ENCODE peak calls at places on chromosomes 5 and 9, in ten cellular contexts. M, B, T, H, K, E, F, J, X and R are unnamed samples.

GRCh38 chr5:132825824-132826391 is 4.5 kb downstream of the SHROOM1 start:
- DNase-seq in M (no peak), B (no peak), T (no peak), H (no peak), K (peak; percentile 59), E (no peak), F (no peak), J (no peak), X (no peak), R (no peak)

GRCh38 chr9:134069536-134070399 is 1.9 kb upstream of the BRD3 start:
- DNase-seq in M (peak; percentile 13), B (no peak), T (no peak), H (no peak), K (peak; percentile 20), E (no peak), F (no peak), J (no peak), X (no peak), R (peak; percentile 22)

GRCh38 chr5:142844881-142845280 is 74.7 kb downstream of the ARHGAP26 start:
- DNase-seq in M (no peak), B (no peak), T (no peak), H (no peak), K (no peak), E (no peak), F (no peak), J (no peak), X (no peak), R (no peak)

GRCh38 chr9:128026255-128027165 is 40.6 kb downstream of the NAIF1 start:
- DNase-seq in M (peak; percentile 27), B (peak; percentile 87), T (no peak), H (peak; percentile 65), K (no peak), E (no peak), F (no peak), J (no peak), X (peak; percentile 77), R (no peak)

GRCh38 chr9:34190996-34191892 is 12.4 kb downstream of the UBAP1 start:
- DNase-seq in M (no peak), B (no peak), T (no peak), H (peak; percentile 59), K (no peak), E (peak; percentile 38), F (no peak), J (no peak), X (no peak), R (no peak)

GRCh38 chr5:3116366-3116765 is 364.9 kb upstream of the IRX2 start:
- DNase-seq in M (no peak), B (no peak), T (no peak), H (no peak), K (no peak), E (no peak), F (no peak), J (no peak), X (no peak), R (no peak)

GRCh38 chr9:124791106-124791505 is 14.2 kb downstream of the OLFML2A start:
- DNase-seq in M (no peak), B (no peak), T (no peak), H (no peak), K (no peak), E (no peak), F (no peak), J (no peak), X (no peak), R (no peak)

GRCh38 chr5:2574155-2574554 is 177.3 kb downstream of the IRX2 start:
- DNase-seq in M (no peak), B (no peak), T (no peak), H (no peak), K (no peak), E (no peak), F (no peak), J (no peak), X (no peak), R (no peak)

GRCh38 chr5:31861601-31862000 is 222.7 kb downstream of the PDZD2 start:
- DNase-seq in M (no peak), B (no peak), T (no peak), H (no peak), K (no peak), E (no peak), F (no peak), J (no peak), X (no peak), R (no peak)

GRCh38 chr9:128422783-128423150 is 2.1 kb downstream of the CERCAM start:
- DNase-seq in M (no peak), B (no peak), T (no peak), H (no peak), K (no peak), E (no peak), F (no peak), J (no peak), X (no peak), R (no peak)

GRCh38 chr5:92633821-92634220 is 947.2 kb downstream of the NR2F1-AS1 start:
- DNase-seq in M (no peak), B (no peak), T (no peak), H (no peak), K (no peak), E (no peak), F (peak; percentile 12), J (no peak), X (no peak), R (no peak)

GRCh38 chr5:57247765-57248164 is 73.9 kb downstream of the GPBP1 start:
- DNase-seq in M (no peak), B (no peak), T (no peak), H (no peak), K (no peak), E (no peak), F (no peak), J (no peak), X (no peak), R (no peak)

GRCh38 chr5:57244331-57244730 is 70.5 kb downstream of the GPBP1 start:
- DNase-seq in M (no peak), B (no peak), T (no peak), H (no peak), K (no peak), E (no peak), F (no peak), J (no peak), X (no peak), R (no peak)

GRCh38 chr5:57243286-57244137 is 69.7 kb downstream of the GPBP1 start:
- DNase-seq in M (no peak), B (no peak), T (no peak), H (no peak), K (no peak), E (no peak), F (no peak), J (no peak), X (no peak), R (no peak)

GRCh38 chr5:57249251-57249874 is 75.5 kb downstream of the GPBP1 start:
- DNase-seq in M (no peak), B (no peak), T (no peak), H (no peak), K (no peak), E (no peak), F (no peak), J (no peak), X (no peak), R (no peak)

DNA sequence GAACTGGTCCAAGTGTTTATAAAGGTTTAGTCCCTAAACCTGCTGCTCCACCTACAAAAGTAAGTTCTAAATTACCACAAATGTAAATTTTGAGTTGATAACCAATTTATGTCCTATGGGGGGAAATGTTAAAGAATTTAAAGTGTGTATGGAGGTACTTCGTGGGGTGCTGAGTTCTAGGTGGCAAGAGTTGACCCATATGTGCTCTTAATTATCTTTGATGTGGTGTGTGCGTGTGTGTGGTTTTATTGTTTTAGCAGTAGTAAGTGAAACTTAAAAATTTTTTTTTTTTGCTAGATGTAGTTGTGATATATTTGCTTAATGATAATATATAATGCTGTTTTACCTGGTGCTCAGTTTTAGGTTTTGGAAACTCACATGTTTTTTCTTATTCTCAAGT is 72.6 kb downstream of the GPBP1 start:
- DNase-seq in M (no peak), B (no peak), T (no peak), H (no peak), K (no peak), E (no peak), F (no peak), J (no peak), X (no peak), R (no peak)
- TF ChIP-seq CTCF in M (no peak), B (no peak), T (no peak), H (no peak), K (no peak), E (no peak), F (no peak), J (no peak), X (no peak), R (no peak)

DNA sequence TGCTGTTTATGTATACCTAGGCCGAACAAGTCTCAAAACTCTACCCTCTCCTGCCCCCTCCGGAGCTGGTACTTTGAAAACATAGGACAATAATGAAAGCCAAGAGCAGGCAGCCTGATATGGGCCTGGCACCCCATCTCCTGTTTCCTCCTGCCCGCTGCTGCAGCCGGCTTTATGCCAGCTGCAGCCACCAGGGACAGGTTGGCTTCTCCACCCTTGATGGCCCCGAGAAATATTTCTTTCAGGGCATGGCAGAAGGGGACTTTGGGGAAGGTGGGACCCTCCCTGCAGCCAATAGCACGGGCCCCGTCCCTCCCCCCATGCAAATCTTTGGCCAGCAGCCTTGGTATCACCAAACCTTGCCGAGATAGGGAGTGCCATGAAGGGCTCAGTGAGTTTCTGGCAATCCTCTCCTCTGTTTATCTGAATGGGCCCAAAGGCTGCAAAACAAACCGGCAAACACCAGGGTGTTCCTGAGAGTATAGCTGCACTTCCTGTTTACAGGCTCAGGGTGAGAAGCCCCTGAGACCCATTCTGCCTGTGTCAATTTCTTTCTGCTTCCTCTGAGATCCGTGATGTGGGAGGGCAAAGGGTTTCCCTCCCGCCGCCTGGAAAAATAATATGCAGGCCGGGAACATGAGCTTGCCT is 73.4 kb upstream of the BOD1 start:
- DNase-seq in M (peak; percentile 66), B (peak; percentile 73), T (no peak), H (peak; percentile 7), K (no peak), E (no peak), F (no peak), J (peak; percentile 32), X (no peak), R (no peak)
- TF ChIP-seq CTCF in M (no peak), B (peak; percentile 2), T (peak; percentile 38), H (no peak), K (peak; percentile 7), E (no peak), F (no peak), J (no peak), X (no peak), R (peak; percentile 4)

DNA sequence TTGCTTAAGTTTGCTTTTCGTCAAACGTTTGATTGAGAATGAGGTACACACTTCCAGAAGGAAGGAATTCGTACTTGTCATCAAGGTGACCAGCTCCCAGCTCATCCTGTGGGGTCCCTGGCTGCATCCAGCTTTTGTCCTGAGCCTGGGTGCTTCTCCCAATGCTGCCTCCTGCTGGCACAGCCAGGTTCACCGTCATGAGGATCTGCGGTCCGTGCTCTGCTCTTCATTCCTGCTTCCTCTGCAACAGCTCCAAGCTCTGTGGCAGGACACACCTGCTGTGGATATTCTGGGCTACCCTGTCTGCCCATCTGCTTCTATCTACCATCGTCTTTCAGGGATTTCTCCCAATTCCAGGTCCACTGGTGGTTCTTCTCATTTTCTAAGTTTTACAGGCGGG is 13.3 kb upstream of the UBE2QL1 start:
- DNase-seq in M (peak; percentile 42), B (peak; percentile 26), T (no peak), H (peak; percentile 18), K (peak; percentile 81), E (no peak), F (no peak), J (no peak), X (no peak), R (peak; percentile 25)
- TF ChIP-seq CTCF in M (no peak), B (peak; percentile 36), T (peak; percentile 38), H (peak; percentile 25), K (peak; percentile 75), E (peak; percentile 21), F (peak; percentile 27), J (peak; percentile 27), X (no peak), R (peak; percentile 41)

GRCh38 chr9:97312101-97312500 is 4.6 kb downstream of the CCDC180 start:
- DNase-seq in M (no peak), B (no peak), T (no peak), H (no peak), K (no peak), E (no peak), F (no peak), J (no peak), X (no peak), R (no peak)
- TF ChIP-seq CTCF in M (no peak), B (no peak), T (no peak), H (no peak), K (no peak), E (no peak), F (no peak), J (no peak), X (no peak), R (no peak)